ENCODE peak calls at places on chromosomes 16 and 17, in six cellular contexts. One of them, this sample, is unnamed.

GRCh38 chr16:58217341-58217925 is 19.5 kb upstream of the CSNK2A2 start:
- DNase-seq in HepG2: no peak
- DNase-seq in endothelial cell of umbilical vein: no peak
- DNase-seq in A549: no peak
- DNase-seq in K562: no peak
- DNase-seq in GM12878: no peak
- DNase-seq in this sample: no peak

GRCh38 chr16:85046957-85047866 is 19.6 kb downstream of the KIAA0513 start:
- DNase-seq in GM12878: no peak
- DNase-seq in A549: no peak
- DNase-seq in K562: peak; percentile 84
- DNase-seq in endothelial cell of umbilical vein: no peak
- DNase-seq in HepG2: no peak
- DNase-seq in this sample: no peak

GRCh38 chr17:20073056-20073979 is 64.2 kb downstream of the SPECC1 start:
- DNase-seq in HepG2: no peak
- DNase-seq in A549: no peak
- DNase-seq in endothelial cell of umbilical vein: no peak
- DNase-seq in GM12878: no peak
- DNase-seq in K562: no peak
- DNase-seq in this sample: peak; percentile 97

GRCh38 chr17:68993112-68993511 is 37.9 kb upstream of the ABCA8 start:
- DNase-seq in A549: no peak
- DNase-seq in HepG2: no peak
- DNase-seq in endothelial cell of umbilical vein: no peak
- DNase-seq in K562: no peak
- DNase-seq in GM12878: no peak
- DNase-seq in this sample: no peak

GRCh38 chr16:2471016-2471652 is at the start of gene NTN3:
- DNase-seq in GM12878: no peak
- DNase-seq in A549: no peak
- DNase-seq in K562: peak; percentile 85
- DNase-seq in HepG2: no peak
- DNase-seq in endothelial cell of umbilical vein: no peak
- DNase-seq in this sample: peak; percentile 87

GRCh38 chr16:72609933-72610332 is 438.0 kb upstream of the PMFBP1 start:
- DNase-seq in A549: no peak
- DNase-seq in GM12878: no peak
- DNase-seq in endothelial cell of umbilical vein: no peak
- DNase-seq in K562: no peak
- DNase-seq in HepG2: no peak
- DNase-seq in this sample: peak; percentile 32

GRCh38 chr17:17712268-17712924 is 31.1 kb downstream of the RAI1 start:
- DNase-seq in HepG2: no peak
- DNase-seq in GM12878: peak; percentile 68
- DNase-seq in endothelial cell of umbilical vein: peak; percentile 94
- DNase-seq in K562: no peak
- DNase-seq in A549: no peak
- DNase-seq in this sample: peak; percentile 91

GRCh38 chr17:17664073-17664470 is 17.2 kb upstream of the RAI1 start:
- DNase-seq in GM12878: no peak
- DNase-seq in endothelial cell of umbilical vein: no peak
- DNase-seq in K562: no peak
- DNase-seq in HepG2: no peak
- DNase-seq in A549: no peak
- DNase-seq in this sample: no peak

GRCh38 chr17:31391496-31391949 is at the start of gene RAB11FIP4:
- DNase-seq in A549: no peak
- DNase-seq in HepG2: no peak
- DNase-seq in endothelial cell of umbilical vein: no peak
- DNase-seq in K562: peak; percentile 66
- DNase-seq in GM12878: no peak
- DNase-seq in this sample: no peak

GRCh38 chr16:73399997-73400396 is 352.1 kb upstream of the ZFHX3 start:
- DNase-seq in A549: no peak
- DNase-seq in HepG2: no peak
- DNase-seq in endothelial cell of umbilical vein: no peak
- DNase-seq in K562: no peak
- DNase-seq in GM12878: no peak
- DNase-seq in this sample: no peak

GRCh38 chr17:51733166-51733565 is 425.3 kb downstream of the CA10 start:
- DNase-seq in A549: no peak
- DNase-seq in endothelial cell of umbilical vein: no peak
- DNase-seq in GM12878: no peak
- DNase-seq in K562: no peak
- DNase-seq in HepG2: no peak
- DNase-seq in this sample: no peak

GRCh38 chr16:58850019-58850626 is 116.0 kb upstream of the GOT2 start:
- DNase-seq in A549: no peak
- DNase-seq in HepG2: no peak
- DNase-seq in GM12878: no peak
- DNase-seq in endothelial cell of umbilical vein: peak; percentile 11
- DNase-seq in K562: no peak
- DNase-seq in this sample: no peak

GRCh38 chr17:70295732-70296131 is 126.4 kb downstream of the KCNJ2 start:
- DNase-seq in GM12878: no peak
- DNase-seq in K562: no peak
- DNase-seq in endothelial cell of umbilical vein: no peak
- DNase-seq in A549: no peak
- DNase-seq in HepG2: no peak
- DNase-seq in this sample: peak; percentile 25

GRCh38 chr16:20814761-20815160 is 8.4 kb downstream of the REXO5 start:
- DNase-seq in HepG2: no peak
- DNase-seq in endothelial cell of umbilical vein: peak; percentile 97
- DNase-seq in K562: no peak
- DNase-seq in A549: no peak
- DNase-seq in GM12878: no peak
- DNase-seq in this sample: no peak

GRCh38 chr16:89489040-89489721 is 1.2 kb downstream of the ANKRD11 start:
- DNase-seq in HepG2: peak; percentile 89
- DNase-seq in A549: peak; percentile 73
- DNase-seq in K562: peak; percentile 67
- DNase-seq in endothelial cell of umbilical vein: peak; percentile 88
- DNase-seq in GM12878: peak; percentile 85
- DNase-seq in this sample: peak; percentile 99

GRCh38 chr16:80459331-80459777 is 81.4 kb upstream of the DYNLRB2 start:
- DNase-seq in K562: no peak
- DNase-seq in A549: no peak
- DNase-seq in endothelial cell of umbilical vein: no peak
- DNase-seq in GM12878: no peak
- DNase-seq in HepG2: no peak
- DNase-seq in this sample: no peak

GRCh38 chr16:27123795-27124194 is 57.1 kb downstream of the C16orf82 start:
- DNase-seq in GM12878: no peak
- DNase-seq in endothelial cell of umbilical vein: no peak
- DNase-seq in A549: no peak
- DNase-seq in K562: peak; percentile 26
- DNase-seq in HepG2: no peak
- DNase-seq in this sample: no peak

GRCh38 chr17:51353296-51353695 is 93.0 kb downstream of the UTP18 start:
- DNase-seq in A549: no peak
- DNase-seq in endothelial cell of umbilical vein: no peak
- DNase-seq in HepG2: no peak
- DNase-seq in GM12878: no peak
- DNase-seq in K562: no peak
- DNase-seq in this sample: no peak

GRCh38 chr17:70060415-70060814 is 14.6 kb upstream of the KCNJ16 start:
- DNase-seq in GM12878: no peak
- DNase-seq in endothelial cell of umbilical vein: no peak
- DNase-seq in HepG2: no peak
- DNase-seq in K562: no peak
- DNase-seq in A549: no peak
- DNase-seq in this sample: no peak

GRCh38 chr16:14483819-14484385 is 146.2 kb downstream of the PARN start:
- DNase-seq in endothelial cell of umbilical vein: no peak
- DNase-seq in A549: no peak
- DNase-seq in GM12878: no peak
- DNase-seq in K562: no peak
- DNase-seq in HepG2: no peak
- DNase-seq in this sample: no peak

GRCh38 chr17:42682400-42683384 is at the start of gene CNTNAP1:
- DNase-seq in K562: peak; percentile 34
- DNase-seq in endothelial cell of umbilical vein: peak; percentile 74
- DNase-seq in GM12878: no peak
- DNase-seq in A549: peak; percentile 77
- DNase-seq in HepG2: peak; percentile 45
- DNase-seq in this sample: peak; percentile 76

GRCh38 chr17:70171159-70171558 is 1.8 kb downstream of the KCNJ2 start:
- DNase-seq in A549: no peak
- DNase-seq in K562: no peak
- DNase-seq in endothelial cell of umbilical vein: peak; percentile 69
- DNase-seq in GM12878: no peak
- DNase-seq in HepG2: no peak
- DNase-seq in this sample: no peak

GRCh38 chr16:3058173-3059030 is 7.0 kb upstream of the IL32 start:
- DNase-seq in HepG2: peak; percentile 36
- DNase-seq in GM12878: no peak
- DNase-seq in K562: peak; percentile 61
- DNase-seq in A549: no peak
- DNase-seq in endothelial cell of umbilical vein: no peak
- DNase-seq in this sample: peak; percentile 75

GRCh38 chr16:9481749-9482148 is 390.3 kb downstream of the HAPSTR1 start:
- DNase-seq in A549: no peak
- DNase-seq in endothelial cell of umbilical vein: no peak
- DNase-seq in K562: no peak
- DNase-seq in HepG2: no peak
- DNase-seq in GM12878: no peak
- DNase-seq in this sample: no peak

DNA sequence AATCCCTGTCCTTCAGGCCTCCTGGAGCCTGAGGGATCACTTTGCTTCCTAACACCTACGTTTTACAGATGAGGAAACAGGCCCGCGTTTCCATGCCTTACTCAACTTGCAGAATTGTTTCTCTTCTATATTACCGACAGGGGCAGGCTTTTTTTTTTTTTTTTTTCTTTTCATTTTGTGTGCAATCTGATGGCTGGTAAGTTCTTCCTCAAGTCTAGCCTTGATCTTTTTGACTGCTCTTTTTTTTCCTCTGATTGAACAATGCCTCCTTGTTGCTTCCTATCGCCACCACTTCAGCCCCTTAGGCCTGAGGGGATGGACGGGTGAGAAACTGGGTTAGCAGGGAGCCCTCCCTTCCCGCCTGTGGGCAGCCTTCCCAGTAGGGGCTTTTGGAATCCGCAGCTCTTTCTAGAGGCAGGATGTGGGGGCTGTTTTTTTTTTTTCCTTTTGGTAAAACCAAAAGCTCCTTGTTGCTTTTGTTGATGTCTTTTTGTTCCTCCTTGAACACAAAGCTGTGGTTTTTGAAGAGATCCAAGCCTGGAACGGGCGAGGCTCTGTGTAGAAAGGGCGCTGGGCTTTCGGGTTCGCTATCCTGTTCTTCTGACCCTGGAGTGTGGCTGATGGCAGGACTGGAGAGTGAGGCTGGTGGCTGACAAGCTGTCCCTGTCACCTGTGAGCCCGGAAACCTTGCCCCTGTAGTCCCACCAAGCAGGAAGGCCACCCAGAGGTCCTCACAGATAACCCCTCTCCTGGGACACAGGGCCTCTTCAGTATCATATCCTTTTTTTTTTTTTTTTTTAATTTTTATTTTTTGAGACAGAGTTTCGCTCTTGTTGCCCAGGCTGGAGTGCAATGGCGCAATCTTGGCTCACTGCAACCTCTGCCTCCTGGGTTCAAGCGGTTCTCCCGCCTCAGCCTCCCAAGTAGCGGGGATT is 14.0 kb downstream of the LASP1 start:
- DNase-seq in A549: no peak
- DNase-seq in HepG2: no peak
- DNase-seq in endothelial cell of umbilical vein: no peak
- DNase-seq in GM12878: no peak
- DNase-seq in K562: no peak
- DNase-seq in this sample: peak; percentile 51
- TF ChIP-seq MYC in A549: no peak
- TF ChIP-seq MYC in HepG2: no peak
- TF ChIP-seq MYC in endothelial cell of umbilical vein: no peak
- TF ChIP-seq MYC in GM12878: no peak
- TF ChIP-seq MYC in K562: no peak
- TF ChIP-seq MYC in this sample: no peak

GRCh38 chr16:31461201-31461920 is 2.1 kb downstream of the ARMC5 start:
- DNase-seq in GM12878: no peak
- DNase-seq in A549: no peak
- DNase-seq in K562: no peak
- DNase-seq in endothelial cell of umbilical vein: no peak
- DNase-seq in HepG2: no peak
- DNase-seq in this sample: no peak
- TF ChIP-seq MYC in GM12878: no peak
- TF ChIP-seq MYC in A549: no peak
- TF ChIP-seq MYC in K562: no peak
- TF ChIP-seq MYC in endothelial cell of umbilical vein: no peak
- TF ChIP-seq MYC in HepG2: no peak
- TF ChIP-seq MYC in this sample: no peak

GRCh38 chr17:66654764-66655163 is 180.2 kb upstream of the CACNG5 start:
- DNase-seq in endothelial cell of umbilical vein: no peak
- DNase-seq in K562: no peak
- DNase-seq in A549: no peak
- DNase-seq in GM12878: no peak
- DNase-seq in HepG2: no peak
- DNase-seq in this sample: no peak

GRCh38 chr17:66655461-66655860 is 179.5 kb upstream of the CACNG5 start:
- DNase-seq in endothelial cell of umbilical vein: no peak
- DNase-seq in HepG2: no peak
- DNase-seq in GM12878: no peak
- DNase-seq in K562: no peak
- DNase-seq in A549: no peak
- DNase-seq in this sample: no peak

GRCh38 chr17:66654341-66654740 is 180.6 kb upstream of the CACNG5 start:
- DNase-seq in K562: no peak
- DNase-seq in A549: no peak
- DNase-seq in GM12878: no peak
- DNase-seq in endothelial cell of umbilical vein: peak; percentile 64
- DNase-seq in HepG2: no peak
- DNase-seq in this sample: no peak

GRCh38 chr17:66652840-66653507 is 181.9 kb upstream of the CACNG5 start:
- DNase-seq in HepG2: no peak
- DNase-seq in A549: no peak
- DNase-seq in endothelial cell of umbilical vein: peak; percentile 14
- DNase-seq in GM12878: no peak
- DNase-seq in K562: no peak
- DNase-seq in this sample: no peak

DNA sequence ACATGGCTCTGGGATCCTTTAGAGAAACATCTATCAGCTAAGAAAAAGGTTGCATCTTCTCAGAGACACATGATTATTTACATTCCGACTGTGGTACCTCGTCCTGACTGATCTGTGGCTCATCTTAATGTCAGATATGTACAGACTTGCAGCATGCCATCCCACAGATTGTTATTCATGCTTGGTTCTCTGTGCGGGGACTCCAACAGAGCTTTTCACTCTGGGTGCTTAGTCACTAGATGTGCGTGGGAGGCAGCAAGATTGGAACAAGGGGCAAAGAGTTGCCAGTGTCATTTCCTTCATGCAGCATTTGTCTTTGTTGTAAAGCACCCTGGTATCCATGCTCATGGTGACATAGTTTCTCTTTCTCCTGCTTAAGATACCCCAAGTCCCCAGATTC is 179.1 kb upstream of the CACNG5 start:
- DNase-seq in HepG2: no peak
- DNase-seq in A549: no peak
- DNase-seq in GM12878: no peak
- DNase-seq in endothelial cell of umbilical vein: no peak
- DNase-seq in K562: no peak
- DNase-seq in this sample: peak; percentile 51
- TF ChIP-seq MYC in HepG2: no peak
- TF ChIP-seq MYC in A549: no peak
- TF ChIP-seq MYC in GM12878: no peak
- TF ChIP-seq MYC in endothelial cell of umbilical vein: no peak
- TF ChIP-seq MYC in K562: no peak
- TF ChIP-seq MYC in this sample: no peak

GRCh38 chr16:29107299-29107698 is 122.4 kb downstream of the LAT start:
- DNase-seq in endothelial cell of umbilical vein: no peak
- DNase-seq in GM12878: no peak
- DNase-seq in K562: peak; percentile 35
- DNase-seq in HepG2: no peak
- DNase-seq in A549: no peak
- DNase-seq in this sample: no peak
- TF ChIP-seq MYC in endothelial cell of umbilical vein: no peak
- TF ChIP-seq MYC in GM12878: no peak
- TF ChIP-seq MYC in K562: no peak
- TF ChIP-seq MYC in HepG2: no peak
- TF ChIP-seq MYC in A549: no peak
- TF ChIP-seq MYC in this sample: no peak

This sample was measured in NB4.